ENCODE peak calls at places on chromosomes 7 and 10, in six cellular contexts. P, K, Z, X, W and B are unnamed samples. For H3K4me1, the result is how much of the 10 kb centered on the place peaks cover.

GRCh38 chr7:106618480-106618879 is 42.5 kb downstream of the CCDC71L start:
- DNase-seq in K (no peak), P (no peak), X (no peak), Z (no peak), W (no peak), B (no peak)

GRCh38 chr10:49138361-49138891 is 4.6 kb upstream of the FAM170B start:
- DNase-seq in Z (no peak), X (no peak), W (no peak), K (no peak), P (no peak), B (no peak)

GRCh38 chr10:78458983-78459638 is 425.4 kb downstream of the RPS24 start:
- DNase-seq in X (no peak), W (no peak), K (no peak), Z (no peak), P (no peak), B (no peak)

GRCh38 chr7:23467731-23468720 is 2.3 kb downstream of the IGF2BP3 start:
- DNase-seq in K (peak), P (no peak), X (no peak), Z (peak), W (peak), B (no peak)

GRCh38 chr10:55966131-55966530 is 394.9 kb downstream of the ZWINT start:
- DNase-seq in X (no peak), W (no peak), K (no peak), P (no peak), Z (no peak), B (no peak)

GRCh38 chr7:20581956-20582355 is 33.5 kb upstream of the ABCB5 start:
- DNase-seq in Z (no peak), K (no peak), P (no peak), W (no peak), X (no peak), B (no peak)

GRCh38 chr7:105178928-105179541 is 165.0 kb downstream of the KMT2E start:
- DNase-seq in K (no peak), X (no peak), P (no peak), W (no peak), Z (no peak), B (no peak)

GRCh38 chr7:74516214-74516613 is 62.5 kb downstream of the GTF2IRD1 start:
- DNase-seq in X (no peak), Z (no peak), P (no peak), K (no peak), W (no peak), B (no peak)

GRCh38 chr7:117818241-117818640 is 55.0 kb downstream of the CTTNBP2 start:
- DNase-seq in W (no peak), Z (no peak), K (no peak), P (no peak), X (no peak), B (no peak)

GRCh38 chr7:85479918-85480658 is 293.2 kb upstream of the SEMA3D start:
- DNase-seq in W (no peak), X (no peak), Z (no peak), K (no peak), P (no peak), B (no peak)

GRCh38 chr7:45073031-45073842 is 15.5 kb downstream of the NACAD start:
- DNase-seq in K (no peak), P (no peak), X (no peak), Z (peak), W (no peak), B (no peak)

GRCh38 chr10:129548534-129549130 is 81.6 kb downstream of the MGMT start:
- DNase-seq in Z (peak), K (no peak), X (no peak), P (no peak), W (no peak), B (no peak)

GRCh38 chr7:80916770-80917681 is 1.8 kb downstream of the SEMA3C start:
- DNase-seq in P (no peak), K (no peak), X (no peak), Z (peak), W (no peak), B (no peak)

DNA sequence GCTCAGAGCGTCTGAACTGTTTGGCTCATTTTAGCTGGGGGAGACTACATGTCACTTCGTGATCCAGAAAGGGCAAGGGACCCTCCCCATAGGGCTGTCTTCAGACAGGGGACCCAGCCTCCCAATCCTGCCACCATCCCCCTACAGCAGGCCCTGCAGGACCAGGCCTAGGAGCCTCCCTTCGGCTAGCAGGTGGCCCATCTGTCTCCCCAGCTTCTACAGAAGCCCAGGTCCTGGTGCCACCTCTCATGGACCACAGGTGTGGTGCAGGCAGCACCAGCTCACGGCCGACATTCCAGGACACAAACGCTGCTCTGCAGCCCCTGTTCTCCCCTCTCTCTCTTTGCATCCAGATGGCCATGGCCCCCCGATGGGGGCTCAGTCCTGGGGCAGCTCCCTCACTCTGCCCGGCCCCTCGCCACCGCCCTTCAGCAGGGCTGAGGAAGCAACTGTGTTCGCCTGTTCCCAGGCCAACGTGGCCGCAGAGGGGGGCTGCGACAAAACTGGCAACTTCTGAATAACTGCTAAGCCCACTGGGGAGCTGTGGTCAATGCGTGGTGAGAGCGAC is 10.3 kb downstream of the TECPR1 start:
- DNase-seq in K (no peak), Z (no peak), P (no peak), W (no peak), X (no peak), B (no peak)
- H3K4me1 ChIP-seq in K (under half), Z (under half), P (under half), W (under half), X (under half), B (under half)

GRCh38 chr7:50199824-50200223 is 104.7 kb upstream of the IKZF1 start:
- DNase-seq in Z (no peak), W (no peak), P (no peak), K (no peak), X (no peak), B (no peak)
- H3K4me1 ChIP-seq in Z (under half), W (under half), P (under half), K (under half), X (under half), B (under half)

GRCh38 chr7:87152897-87153641 is 816 bp downstream of the DMTF1 start:
- DNase-seq in P (peak), Z (peak), X (peak), K (peak), W (peak), B (no peak)

GRCh38 chr7:87154569-87154968 is 2.3 kb downstream of the DMTF1 start:
- DNase-seq in Z (peak), X (no peak), K (no peak), P (no peak), W (no peak), B (no peak)

GRCh38 chr7:87152112-87152896 is at the start of gene DMTF1:
- DNase-seq in K (peak), W (peak), P (peak), X (peak), Z (peak), B (peak)

GRCh38 chr7:87155788-87156187 is 3.5 kb downstream of the DMTF1 start:
- DNase-seq in X (no peak), W (peak), P (no peak), K (no peak), Z (no peak), B (no peak)

DNA sequence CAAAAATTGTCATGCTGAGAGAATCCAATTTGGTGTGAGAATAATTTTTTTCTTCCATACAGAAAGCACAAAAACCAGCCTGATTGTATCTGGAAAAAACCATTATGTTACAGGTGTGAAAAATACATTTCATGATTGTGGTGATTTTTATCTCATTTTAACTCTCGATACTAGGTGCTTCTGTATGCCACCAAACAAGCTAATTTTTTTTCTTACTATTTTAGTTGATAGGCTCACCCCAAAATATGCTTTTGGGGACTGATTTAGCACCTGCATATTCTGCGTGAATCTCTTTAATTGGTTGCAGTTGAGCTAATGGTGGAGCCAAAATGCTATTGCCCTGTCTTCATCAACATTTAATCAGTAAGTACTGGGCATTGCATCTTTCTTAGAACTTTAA is 1.9 kb downstream of the DMTF1 start:
- DNase-seq in Z (no peak), P (no peak), W (peak), K (no peak), X (no peak), B (no peak)
- H3K4me1 ChIP-seq in Z (under half), P (under half), W (half or more), K (under half), X (under half), B (under half)

GRCh38 chr10:124559372-124560132 is 97.9 kb downstream of the LHPP start:
- DNase-seq in P (no peak), K (no peak), Z (no peak), W (no peak), X (peak), B (no peak)
- H3K4me1 ChIP-seq in P (under half), K (under half), Z (under half), W (half or more), X (under half), B (under half)

GRCh38 chr10:42637648-42638052 is 720 bp downstream of the ZNF33B start:
- DNase-seq in Z (no peak), K (no peak), W (no peak), X (peak), P (no peak), B (no peak)

GRCh38 chr10:42637142-42637541 is 1.2 kb downstream of the ZNF33B start:
- DNase-seq in Z (peak), P (no peak), K (no peak), W (no peak), X (no peak), B (no peak)

GRCh38 chr10:42640610-42641229 is 2.4 kb upstream of the ZNF33B start:
- DNase-seq in P (no peak), X (no peak), Z (peak), W (no peak), K (no peak), B (no peak)

GRCh38 chr10:42638821-42639270 is 476 bp upstream of the ZNF33B start:
- DNase-seq in P (peak), X (no peak), K (no peak), W (no peak), Z (no peak), B (no peak)

DNA sequence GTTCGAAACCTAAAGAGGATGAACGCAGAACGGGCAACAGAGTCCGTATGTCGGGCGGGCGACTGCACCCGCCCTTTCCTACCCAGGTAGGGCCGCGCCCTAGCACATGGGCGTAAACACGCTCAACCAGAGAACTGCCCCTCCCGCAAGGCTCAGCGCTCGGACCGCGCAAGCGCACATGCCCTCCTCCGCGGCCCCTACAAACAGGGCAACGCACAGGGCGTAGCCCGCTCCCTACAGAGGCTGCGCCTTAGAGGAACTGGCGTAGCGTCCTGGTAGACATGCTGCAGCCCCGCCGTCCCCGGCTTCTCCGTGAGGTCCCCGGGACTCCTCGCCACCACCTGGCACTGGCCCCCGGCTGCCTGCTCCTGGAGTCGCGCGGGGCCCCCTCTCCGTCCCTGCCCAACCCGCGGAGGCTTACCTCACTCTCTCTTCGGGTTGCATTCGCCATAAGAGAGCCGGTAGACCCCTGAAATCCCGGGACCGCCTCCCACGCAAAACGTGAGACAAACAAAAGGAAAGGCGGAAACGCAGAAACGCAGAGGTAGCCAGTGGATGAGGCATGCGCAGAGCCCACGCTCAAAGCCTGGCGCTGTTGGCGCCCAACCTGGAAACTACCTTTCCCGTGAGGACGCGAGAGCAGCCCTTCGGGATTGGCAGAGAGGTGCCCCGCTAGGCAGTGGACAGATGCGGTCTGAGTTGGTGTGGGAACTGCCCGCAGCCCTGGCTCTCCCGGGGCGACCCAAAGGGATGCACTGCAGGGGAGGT is at the start of gene ZNF33B:
- DNase-seq in X (peak), Z (peak), K (peak), W (peak), P (peak), B (peak)
- H3K4me1 ChIP-seq in X (under half), Z (under half), K (under half), W (under half), P (under half), B (under half)

DNA sequence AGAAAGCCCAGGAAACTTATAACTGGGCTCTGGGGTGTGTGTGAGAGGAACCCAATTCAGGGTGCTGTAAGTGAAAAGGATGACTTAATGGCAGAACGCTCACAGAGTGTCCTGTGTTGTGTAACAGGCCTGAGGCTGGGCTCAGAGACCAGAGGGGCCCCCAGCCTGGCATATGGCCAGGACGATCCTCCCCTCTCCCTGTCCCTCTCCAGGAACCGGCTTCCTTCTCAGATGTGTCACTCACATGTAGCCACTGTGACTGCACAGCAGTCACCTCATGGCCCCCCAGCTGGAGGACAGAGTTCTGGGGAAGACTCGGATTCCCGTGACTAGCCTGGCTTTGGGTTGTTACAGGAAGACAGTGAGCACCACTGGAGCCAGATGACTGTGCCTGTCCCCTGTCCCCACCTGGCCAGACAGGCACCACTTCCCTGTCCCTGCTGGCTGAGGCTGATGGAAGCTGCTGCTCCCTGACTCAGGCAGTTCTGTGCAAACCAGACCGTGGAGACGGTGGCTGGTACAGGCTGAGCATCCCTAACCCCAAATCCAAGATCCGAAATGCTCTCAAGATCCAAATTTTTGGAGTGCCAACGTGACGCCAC is 220.5 kb downstream of the MLLT10 start:
- DNase-seq in K (no peak), W (peak), X (no peak), Z (no peak), P (no peak), B (no peak)
- H3K4me1 ChIP-seq in K (under half), W (under half), X (under half), Z (under half), P (under half), B (under half)

GRCh38 chr7:99129001-99129400 is 14.9 kb downstream of the SMURF1 start:
- DNase-seq in W (no peak), P (no peak), K (no peak), X (no peak), Z (no peak), B (no peak)
- H3K4me1 ChIP-seq in W (under half), P (under half), K (under half), X (half or more), Z (under half), B (under half)

GRCh38 chr7:920351-921070 is 34.0 kb downstream of the ADAP1 start:
- DNase-seq in Z (no peak), W (no peak), P (no peak), K (no peak), X (peak), B (no peak)
- H3K4me1 ChIP-seq in Z (under half), W (under half), P (under half), K (under half), X (under half), B (under half)